ENCODE peak calls at places on chromosomes 5 and 9, in six cellular contexts. T is choroid plexus epithelial cell, G is cardiac fibroblast, U is HEK293T, L is NT2/D1, K is stromal cell of bone marrow. C is an unnamed sample.

GRCh38 chr9:72773570-72773969 is 179.3 kb downstream of the ALDH1A1 start:
- DNase-seq in T (peak; percentile 3), G (no peak), U (no peak), L (no peak), K (no peak), C (no peak)

GRCh38 chr5:6907320-6907918 is 194.2 kb downstream of the TENT4A start:
- DNase-seq in T (no peak), G (no peak), U (no peak), L (no peak), K (no peak), C (no peak)

GRCh38 chr5:176185133-176185733 is 53.0 kb upstream of the SIMC1 start:
- DNase-seq in T (no peak), G (no peak), U (no peak), L (no peak), K (no peak), C (no peak)

GRCh38 chr5:135026645-135027317 is 7.2 kb downstream of the PITX1 start:
- DNase-seq in T (no peak), G (no peak), U (peak; percentile 23), L (no peak), K (no peak), C (no peak)

GRCh38 chr5:130532786-130533185 is 628.5 kb downstream of the CHSY3 start:
- DNase-seq in T (no peak), G (no peak), U (no peak), L (no peak), K (no peak), C (no peak)

GRCh38 chr5:136087961-136088871 is 44.4 kb upstream of the SMAD5 start:
- DNase-seq in T (peak; percentile 51), G (peak; percentile 93), U (no peak), L (no peak), K (peak; percentile 44), C (peak; percentile 19)

GRCh38 chr9:69176446-69177135 is 2.5 kb downstream of the TJP2 start:
- DNase-seq in T (no peak), G (no peak), U (no peak), L (no peak), K (no peak), C (no peak)

GRCh38 chr9:31612336-31613030 is 772.0 kb upstream of the ACO1 start:
- DNase-seq in T (peak; percentile 42), G (peak; percentile 6), U (no peak), L (no peak), K (peak; percentile 8), C (no peak)

GRCh38 chr9:90502134-90502533 is 140.5 kb downstream of the DIRAS2 start:
- DNase-seq in T (no peak), G (no peak), U (no peak), L (peak; percentile 2), K (no peak), C (no peak)

GRCh38 chr5:128144491-128144890 is 60.9 kb downstream of the SLC12A2 start:
- DNase-seq in T (peak; percentile 67), G (no peak), U (no peak), L (no peak), K (no peak), C (no peak)

GRCh38 chr9:94779101-94779500 is 52.6 kb downstream of the AOPEP start:
- DNase-seq in T (no peak), G (no peak), U (peak; percentile 17), L (no peak), K (no peak), C (no peak)

GRCh38 chr9:38277601-38278200 is 114.8 kb upstream of the ALDH1B1 start:
- DNase-seq in T (no peak), G (no peak), U (no peak), L (peak; percentile 3), K (no peak), C (no peak)

GRCh38 chr9:136451221-136451877 is 11.7 kb upstream of the INPP5E start:
- DNase-seq in T (no peak), G (no peak), U (no peak), L (no peak), K (no peak), C (no peak)

GRCh38 chr9:133935328-133936040 is 56.6 kb downstream of the VAV2 start:
- DNase-seq in T (peak; percentile 60), G (peak; percentile 79), U (no peak), L (no peak), K (peak; percentile 66), C (peak; percentile 92)

GRCh38 chr9:19757745-19758144 is 31.1 kb downstream of the SLC24A2 start:
- DNase-seq in T (no peak), G (no peak), U (no peak), L (no peak), K (no peak), C (no peak)

GRCh38 chr5:116297296-116297814 is 212.5 kb downstream of the COMMD10 start:
- DNase-seq in T (no peak), G (no peak), U (no peak), L (no peak), K (no peak), C (no peak)